ENCODE peak calls at places on chromosome 18, in nine cellular contexts. O, S, M, Z, R, A, K, E and B are unnamed samples.

GRCh38 chr18:57542801-57543427 is 43.6 kb downstream of the FECH start:
- DNase-seq in O (no peak), S (peak), M (no peak), Z (peak), R (no peak), A (no peak), K (no peak), E (no peak), B (no peak)

GRCh38 chr18:51051105-51051712 is 21.2 kb downstream of the SMAD4 start:
- DNase-seq in O (peak), S (no peak), M (peak), Z (peak), R (no peak), A (no peak), K (no peak), E (no peak), B (peak)

GRCh38 chr18:24398515-24398914 is 891 bp upstream of the OSBPL1A start:
- DNase-seq in O (no peak), S (peak), M (peak), Z (peak), R (no peak), A (no peak), K (no peak), E (peak), B (no peak)

GRCh38 chr18:79912409-79912991 is 39.0 kb downstream of the SLC66A2 start:
- DNase-seq in O (no peak), S (peak), M (no peak), Z (peak), R (no peak), A (peak), K (no peak), E (peak), B (peak)

GRCh38 chr18:3450358-3451107 is 561 bp downstream of the TGIF1 start:
- DNase-seq in O (no peak), S (no peak), M (no peak), Z (peak), R (no peak), A (peak), K (peak), E (peak), B (peak)

GRCh38 chr18:67574749-67575148 is 58.2 kb upstream of the DSEL start:
- DNase-seq in O (no peak), S (no peak), M (peak), Z (no peak), R (no peak), A (no peak), K (no peak), E (no peak), B (no peak)

GRCh38 chr18:21112543-21113105 is 1.0 kb upstream of the ROCK1 start:
- DNase-seq in O (no peak), S (no peak), M (no peak), Z (peak), R (no peak), A (no peak), K (no peak), E (no peak), B (peak)

GRCh38 chr18:78558101-78558810 is 421.4 kb upstream of the SALL3 start:
- DNase-seq in O (no peak), S (no peak), M (no peak), Z (no peak), R (no peak), A (no peak), K (no peak), E (no peak), B (no peak)

GRCh38 chr18:24189007-24189528 is 50.2 kb downstream of the CABYR start:
- DNase-seq in O (peak), S (no peak), M (no peak), Z (peak), R (no peak), A (no peak), K (no peak), E (no peak), B (peak)

GRCh38 chr18:44149706-44150105 is 531.0 kb upstream of the SETBP1 start:
- DNase-seq in O (no peak), S (peak), M (no peak), Z (peak), R (no peak), A (no peak), K (no peak), E (no peak), B (peak)

DNA sequence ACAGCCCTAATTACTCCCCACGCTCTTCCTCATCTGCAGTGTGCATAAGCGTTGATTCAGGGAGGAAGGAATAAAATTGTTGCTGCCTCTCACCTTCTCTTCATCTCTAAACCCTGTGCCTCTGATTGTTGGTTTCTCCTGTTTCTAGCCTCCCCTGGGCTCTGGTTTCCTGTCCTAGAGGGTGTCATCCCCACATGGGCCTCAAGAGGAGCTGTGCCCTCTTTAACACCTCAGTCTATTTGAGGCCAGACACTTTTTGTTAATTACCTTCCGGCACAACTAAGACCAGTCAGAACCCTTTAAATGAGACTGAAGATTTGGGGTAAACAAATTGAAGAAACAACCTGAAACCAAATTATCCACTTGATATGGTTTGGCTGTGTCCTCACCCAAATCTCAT is 9.7 kb downstream of the CTAGE1 start:
- DNase-seq in O (no peak), S (no peak), M (peak), Z (no peak), R (no peak), A (no peak), K (no peak), E (no peak), B (no peak)
- TF ChIP-seq CTCF in O (no peak), S (no peak), M (peak), Z (peak), R (no peak), A (no peak), K (no peak), E (no peak), B (peak)

GRCh38 chr18:8319798-8320477 is 289.3 kb upstream of the RAB12 start:
- DNase-seq in O (no peak), S (no peak), M (no peak), Z (peak), R (no peak), A (no peak), K (no peak), E (no peak), B (peak)
- H3K4me3 ChIP-seq in O (no peak), S (no peak), M (no peak), Z (no peak), R (no peak), A (no peak), K (no peak), E (no peak), B (no peak)

DNA sequence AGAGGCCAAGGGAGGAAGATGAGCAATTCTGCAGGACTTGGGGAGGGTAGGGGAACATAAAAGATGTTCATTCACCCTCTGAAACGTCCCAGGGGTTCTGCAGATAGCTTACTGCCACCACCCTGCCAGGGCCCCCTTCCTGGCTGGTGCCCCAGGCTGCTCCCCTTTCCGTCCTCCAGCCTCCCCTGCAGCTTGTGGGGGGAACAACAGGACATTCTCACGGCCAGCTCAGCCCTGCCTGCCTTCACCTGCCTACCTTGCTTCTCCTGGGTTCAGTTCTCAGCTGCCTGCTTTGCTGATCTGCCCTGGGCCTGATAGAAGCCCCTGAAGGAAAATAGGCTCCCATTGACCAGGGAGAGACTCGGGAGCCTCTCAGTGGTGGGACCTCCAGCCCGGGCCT is 251.1 kb downstream of the CELF4 start:
- DNase-seq in O (no peak), S (no peak), M (peak), Z (no peak), R (no peak), A (no peak), K (no peak), E (no peak), B (no peak)
- TF ChIP-seq CTCF in O (no peak), S (no peak), M (no peak), Z (no peak), R (no peak), A (no peak), K (no peak), E (no peak), B (no peak)

DNA sequence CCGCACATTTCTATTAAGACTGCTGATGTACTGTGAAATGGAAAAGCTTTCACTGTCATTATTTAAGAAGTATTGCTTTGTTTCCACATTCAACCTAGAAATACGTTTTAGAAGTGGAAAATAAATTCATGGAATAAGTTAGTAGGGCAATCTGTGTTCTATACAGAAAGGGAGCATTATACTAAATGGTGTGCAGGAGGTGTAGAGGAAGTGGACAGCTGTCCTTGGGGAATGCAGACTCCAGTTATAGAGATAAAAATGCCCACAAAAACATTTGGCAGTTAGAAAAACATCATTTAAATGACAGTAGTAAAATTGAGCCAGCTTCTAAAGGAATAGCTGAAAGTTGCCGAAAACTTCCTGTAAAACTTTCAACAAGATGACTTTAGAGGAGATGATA is 46.8 kb downstream of the PIK3C3 start:
- DNase-seq in O (no peak), S (no peak), M (no peak), Z (no peak), R (no peak), A (no peak), K (no peak), E (no peak), B (no peak)
- H3K4me3 ChIP-seq in O (no peak), S (no peak), M (no peak), Z (no peak), R (no peak), A (no peak), K (no peak), E (no peak), B (no peak)

GRCh38 chr18:6327895-6328623 is 86.7 kb downstream of the L3MBTL4 start:
- DNase-seq in O (no peak), S (no peak), M (no peak), Z (no peak), R (no peak), A (no peak), K (no peak), E (no peak), B (no peak)

GRCh38 chr18:6327485-6327884 is 87.2 kb downstream of the L3MBTL4 start:
- DNase-seq in O (no peak), S (no peak), M (no peak), Z (no peak), R (no peak), A (no peak), K (no peak), E (no peak), B (no peak)

GRCh38 chr18:6326566-6326965 is 88.1 kb downstream of the L3MBTL4 start:
- DNase-seq in O (no peak), S (no peak), M (no peak), Z (no peak), R (no peak), A (no peak), K (no peak), E (no peak), B (no peak)

GRCh38 chr18:6328624-6329016 is 86.1 kb downstream of the L3MBTL4 start:
- DNase-seq in O (no peak), S (no peak), M (no peak), Z (no peak), R (no peak), A (no peak), K (peak), E (no peak), B (no peak)

DNA sequence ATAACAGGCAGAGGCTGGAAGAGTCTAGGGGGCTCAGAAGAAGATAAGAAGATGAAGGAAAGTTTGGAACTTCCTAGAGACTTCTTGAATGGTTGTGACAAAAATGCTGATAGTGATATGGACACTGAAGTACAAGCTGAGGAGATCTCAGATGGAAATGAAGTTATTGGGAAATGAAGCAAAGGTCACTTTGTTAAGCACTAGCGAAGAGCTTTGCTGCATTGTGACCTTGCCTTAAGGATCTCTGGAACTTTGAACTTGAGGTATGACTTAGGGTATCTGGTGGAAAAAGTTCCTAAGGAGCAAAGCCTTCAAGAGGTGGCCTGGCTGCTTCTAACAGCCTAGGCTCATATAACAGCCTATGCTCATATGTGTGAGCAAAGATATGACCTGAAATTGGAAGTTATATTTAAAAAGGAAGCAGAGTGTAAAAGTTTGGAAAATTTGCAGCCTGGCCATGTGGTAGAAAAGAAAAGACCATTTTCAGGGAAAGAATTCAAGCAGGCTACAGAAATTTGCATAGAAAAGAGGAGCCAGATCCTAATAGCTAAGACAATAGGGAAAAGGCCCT is 91.3 kb downstream of the L3MBTL4 start:
- DNase-seq in O (no peak), S (no peak), M (no peak), Z (no peak), R (no peak), A (no peak), K (no peak), E (no peak), B (no peak)
- TF ChIP-seq CTCF in O (no peak), S (no peak), M (no peak), Z (no peak), R (no peak), A (no peak), K (no peak), E (no peak), B (no peak)

GRCh38 chr18:76610933-76611749 is 116.1 kb upstream of the ZNF516 start:
- DNase-seq in O (no peak), S (no peak), M (peak), Z (peak), R (no peak), A (no peak), K (no peak), E (no peak), B (peak)
- H3K4me3 ChIP-seq in O (no peak), S (no peak), M (no peak), Z (peak), R (no peak), A (peak), K (peak), E (no peak), B (peak)